ENCODE peak calls at places on chromosomes 6 and 20, in six cellular contexts. J, V, O, R, Z and N are unnamed samples.

GRCh38 chr20:44849712-44850111 is 35.8 kb upstream of the YWHAB start:
- DNase-seq in V (no peak), Z (no peak), R (no peak), J (no peak), O (no peak), N (no peak)

GRCh38 chr6:135633573-135633972 is 136.0 kb upstream of the AHI1 start:
- DNase-seq in O (no peak), R (no peak), V (no peak), Z (no peak), J (no peak), N (no peak)

GRCh38 chr20:56715902-56716519 is 86.9 kb downstream of the TFAP2C start:
- DNase-seq in O (no peak), V (no peak), Z (no peak), J (no peak), R (no peak), N (no peak)

GRCh38 chr6:39377530-39377929 is 55.0 kb upstream of the KCNK16 start:
- DNase-seq in J (peak; percentile 57), V (peak; percentile 89), Z (no peak), O (peak; percentile 25), R (no peak), N (peak; percentile 28)

GRCh38 chr6:20341564-20341963 is 60.1 kb upstream of the E2F3 start:
- DNase-seq in V (no peak), O (no peak), R (no peak), Z (no peak), J (no peak), N (no peak)

GRCh38 chr6:53956804-53957203 is 154.4 kb upstream of the MLIP start:
- DNase-seq in V (no peak), Z (no peak), O (no peak), R (no peak), J (no peak), N (no peak)

GRCh38 chr6:45617441-45617840 is 239.7 kb upstream of the SUPT3H start:
- DNase-seq in O (no peak), J (no peak), Z (no peak), V (no peak), R (no peak), N (no peak)

GRCh38 chr6:139361211-139361610 is 13.2 kb downstream of the CITED2 start:
- DNase-seq in Z (no peak), J (no peak), R (no peak), V (no peak), O (no peak), N (no peak)

GRCh38 chr20:64212750-64213149 is 42.8 kb upstream of the PCMTD2 start:
- DNase-seq in O (peak; percentile 68), R (no peak), J (no peak), Z (peak; percentile 29), V (peak; percentile 23), N (peak; percentile 71)

GRCh38 chr6:90169328-90169886 is 127.2 kb downstream of the BACH2 start:
- DNase-seq in Z (no peak), R (no peak), J (no peak), O (no peak), V (no peak), N (no peak)

GRCh38 chr20:32343438-32343837 is 14.7 kb upstream of the ASXL1 start:
- DNase-seq in Z (no peak), J (no peak), R (no peak), O (no peak), V (no peak), N (no peak)

GRCh38 chr6:7140631-7141366 is 33.0 kb downstream of the RREB1 start:
- DNase-seq in R (peak; percentile 51), O (peak; percentile 92), Z (peak; percentile 90), J (peak; percentile 90), V (peak; percentile 78), N (peak; percentile 91)

GRCh38 chr6:38638941-38639497 is 710 bp downstream of the BTBD9 start:
- DNase-seq in Z (peak; percentile 60), O (no peak), J (peak; percentile 43), V (peak; percentile 36), R (peak; percentile 41), N (no peak)

GRCh38 chr20:17859002-17859615 is 109.5 kb downstream of the SNX5 start:
- DNase-seq in Z (peak; percentile 56), J (no peak), R (no peak), O (no peak), V (no peak), N (no peak)

GRCh38 chr6:137894779-137895385 is 27.8 kb downstream of the TNFAIP3 start:
- DNase-seq in J (no peak), O (no peak), R (peak; percentile 57), V (no peak), Z (no peak), N (no peak)

GRCh38 chr6:1614767-1615650 is 5.3 kb downstream of the FOXC1 start:
- DNase-seq in O (peak; percentile 26), R (no peak), J (peak; percentile 37), Z (peak; percentile 23), V (no peak), N (no peak)

GRCh38 chr6:89023591-89024441 is 56.7 kb upstream of the PNRC1 start:
- DNase-seq in J (peak; percentile 43), O (no peak), R (no peak), V (no peak), Z (no peak), N (peak; percentile 25)

GRCh38 chr6:43093361-43094289 is 17.5 kb downstream of the PTK7 start:
- DNase-seq in V (no peak), Z (peak; percentile 34), O (no peak), J (peak; percentile 49), R (no peak), N (no peak)

GRCh38 chr6:28281288-28282064 is at the start of gene PGBD1:
- DNase-seq in V (peak; percentile 60), O (peak; percentile 85), Z (peak; percentile 72), J (peak; percentile 51), R (peak; percentile 45), N (peak; percentile 83)

GRCh38 chr6:115947964-115948541 is 112.6 kb downstream of the FRK start:
- DNase-seq in Z (peak; percentile 39), R (peak; percentile 26), O (no peak), J (no peak), V (no peak), N (no peak)

GRCh38 chr20:36461600-36462439 is 79.5 kb upstream of the MYL9 start:
- DNase-seq in Z (peak; percentile 43), J (peak; percentile 68), O (peak; percentile 74), V (no peak), R (no peak), N (peak; percentile 77)

GRCh38 chr6:151075527-151075926 is 164.2 kb upstream of the AKAP12 start:
- DNase-seq in O (no peak), R (no peak), J (no peak), Z (no peak), V (no peak), N (no peak)

GRCh38 chr6:147015674-147016073 is 188.5 kb upstream of the STXBP5 start:
- DNase-seq in R (no peak), O (no peak), V (no peak), J (no peak), Z (no peak), N (no peak)

GRCh38 chr6:429515-430121 is 38.1 kb downstream of the IRF4 start:
- DNase-seq in R (no peak), Z (no peak), V (no peak), O (no peak), J (no peak), N (no peak)

GRCh38 chr6:40714143-40714542 is 127.0 kb upstream of the LRFN2 start:
- DNase-seq in J (no peak), Z (no peak), R (no peak), O (no peak), V (no peak), N (no peak)

GRCh38 chr6:40710626-40711354 is 123.6 kb upstream of the LRFN2 start:
- DNase-seq in O (no peak), R (no peak), J (no peak), V (peak; percentile 47), Z (no peak), N (no peak)

GRCh38 chr6:40715501-40716403 is 128.6 kb upstream of the LRFN2 start:
- DNase-seq in V (no peak), Z (peak; percentile 40), J (no peak), R (no peak), O (no peak), N (peak; percentile 21)

GRCh38 chr6:40714576-40715500 is 127.7 kb upstream of the LRFN2 start:
- DNase-seq in J (no peak), R (no peak), V (peak; percentile 11), O (no peak), Z (peak; percentile 77), N (no peak)

GRCh38 chr6:40713002-40713719 is 126.0 kb upstream of the LRFN2 start:
- DNase-seq in Z (no peak), O (no peak), R (no peak), V (no peak), J (no peak), N (no peak)
- TF ChIP-seq CTCF in Z (no peak), O (peak; percentile 13), R (no peak), V (no peak), J (no peak), N (no peak)

DNA sequence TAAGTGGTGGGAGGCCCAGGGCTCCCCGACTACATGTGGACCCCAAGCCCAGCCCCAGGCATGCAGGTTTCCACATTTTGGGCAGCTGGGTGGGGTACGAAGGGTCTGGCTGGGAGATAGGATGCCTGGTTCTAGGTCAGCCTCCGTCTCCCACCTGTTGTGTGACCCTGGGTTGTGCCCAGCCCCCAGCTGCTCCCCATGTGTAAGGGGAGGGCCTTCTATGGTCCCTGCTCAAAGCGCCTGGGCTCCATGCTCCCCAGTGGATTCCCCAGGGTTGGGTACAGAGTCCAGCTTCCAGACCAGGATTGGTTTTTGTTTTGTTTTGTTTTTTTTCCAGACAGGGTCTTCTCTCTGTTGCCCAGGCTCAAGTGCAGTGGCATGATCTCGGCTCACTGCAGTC is 1.1 kb upstream of the VWA7 start:
- DNase-seq in V (no peak), R (no peak), Z (no peak), J (no peak), O (no peak), N (no peak)
- H3K27ac ChIP-seq in V (no peak overlapping the region), R (peak overlapping the region; percentile 58), Z (peak overlapping the region; percentile 90), J (no peak overlapping the region), O (no peak overlapping the region), N (peak overlapping the region; percentile 85)

DNA sequence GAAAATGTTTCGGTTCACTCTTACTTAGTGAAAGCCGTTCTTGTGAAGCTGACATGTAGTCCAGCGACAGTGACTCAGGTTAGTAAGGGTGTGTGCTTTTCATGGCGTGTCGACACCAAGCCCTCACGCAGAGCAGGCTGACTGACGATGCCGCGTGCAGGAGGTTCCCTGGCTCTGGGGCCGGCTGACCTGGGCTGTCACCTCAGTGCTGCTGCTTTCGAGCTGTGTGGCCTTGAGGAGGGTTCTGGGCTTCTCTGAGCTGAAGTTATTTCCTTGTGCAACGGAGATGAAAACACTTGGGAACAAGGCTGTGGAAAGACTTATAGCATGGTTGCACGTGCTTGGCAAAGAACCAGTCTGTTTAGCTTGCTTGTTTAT is 59.2 kb downstream of the PHACTR3 start:
- DNase-seq in J (no peak), Z (no peak), O (no peak), V (no peak), R (no peak), N (no peak)
- H3K27me3 ChIP-seq in J (no peaks in the 10 kb centered on the region), Z (no peaks in the 10 kb centered on the region), O (peaks cover 10% of the 10 kb centered on the region), V (no peaks in the 10 kb centered on the region), R (peaks cover 92% of the 10 kb centered on the region), N (peaks cover 22% of the 10 kb centered on the region)

DNA sequence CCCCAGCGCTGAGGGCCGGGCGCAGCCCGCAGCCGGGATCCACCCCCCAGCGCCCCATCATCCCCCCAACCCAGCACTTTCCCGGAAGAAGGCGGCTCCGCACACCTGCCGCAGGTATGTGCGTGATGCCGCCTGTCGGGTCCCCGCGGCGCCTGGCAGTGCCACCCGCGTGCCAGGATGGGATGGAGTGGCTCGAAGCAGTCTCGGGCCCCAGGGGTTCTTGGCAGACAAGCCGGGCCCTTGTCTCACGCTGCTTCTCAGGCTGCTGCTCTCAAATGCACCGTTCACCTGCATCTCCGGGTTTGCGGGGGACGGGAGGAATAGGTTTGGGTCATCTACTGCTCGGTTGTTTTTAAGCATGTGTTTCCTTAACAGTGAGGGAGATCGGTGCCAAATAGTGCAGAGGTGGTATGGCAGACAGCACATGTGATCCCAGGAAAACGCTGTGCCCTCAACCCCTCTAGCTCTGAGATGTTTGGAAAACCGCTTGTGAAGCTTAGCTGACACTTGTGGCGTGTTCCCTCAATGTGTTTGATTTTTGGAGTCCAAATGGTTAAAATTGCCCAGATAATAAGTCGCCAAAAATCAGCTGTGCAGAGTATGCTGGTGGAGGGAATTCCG is 847 bp downstream of the MYLIP start:
- DNase-seq in Z (peak; percentile 52), R (no peak), O (no peak), J (no peak), V (peak; percentile 19), N (peak; percentile 26)
- TF ChIP-seq CTCF in Z (no peak), R (peak; percentile 12), O (no peak), J (no peak), V (no peak), N (peak; percentile 16)